ENCODE peak calls at places on chromosomes 6 and 20, in eight cellular contexts. X is SJSA1, C is GM23248, D is neural progenitor cell, W is left lung, N is pancreas, G is sigmoid colon, M is psoas muscle. Z is an unnamed sample.

GRCh38 chr6:44022296-44022661 is 105.0 kb downstream of the MRPL14 start:
- DNase-seq in M (no peak), W (no peak), C (peak; percentile 54), D (no peak), N (no peak), G (peak; percentile 60), X (no peak), Z (no peak)

GRCh38 chr6:148303616-148304015 is 39.0 kb upstream of the SASH1 start:
- DNase-seq in D (no peak), N (no peak), G (no peak), W (no peak), X (no peak), C (no peak), M (no peak), Z (no peak)

GRCh38 chr6:111987295-111987694 is 66.6 kb upstream of the CCN6 start:
- DNase-seq in N (no peak), W (no peak), G (no peak), C (no peak), D (no peak), X (no peak), M (no peak), Z (no peak)

GRCh38 chr20:63682384-63683139 is 13.9 kb upstream of the TNFRSF6B start:
- DNase-seq in D (no peak), C (peak; percentile 98), N (no peak), M (peak; percentile 87), G (peak; percentile 92), X (peak; percentile 97), W (peak; percentile 77), Z (peak; percentile 88)

GRCh38 chr20:44199877-44200276 is 10.7 kb downstream of the OSER1 start:
- DNase-seq in D (no peak), N (no peak), W (no peak), G (no peak), M (no peak), X (no peak), C (no peak), Z (no peak)

GRCh38 chr20:36574278-36575065 is 1.1 kb downstream of the TGIF2 start:
- DNase-seq in X (peak; percentile 65), D (peak; percentile 74), M (peak; percentile 65), C (peak; percentile 69), N (peak; percentile 85), W (peak; percentile 58), G (peak; percentile 80), Z (peak; percentile 69)

GRCh38 chr20:18665135-18665534 is 77.3 kb downstream of the DTD1 start:
- DNase-seq in X (no peak), W (no peak), G (peak; percentile 51), N (no peak), C (no peak), M (no peak), D (no peak), Z (no peak)

GRCh38 chr6:7050911-7051779 is 56.6 kb upstream of the RREB1 start:
- DNase-seq in W (peak; percentile 62), X (no peak), D (peak; percentile 71), M (peak; percentile 76), C (peak; percentile 78), N (peak; percentile 81), G (peak; percentile 69), Z (peak; percentile 49)

GRCh38 chr6:163036251-163036650 is 308.5 kb downstream of the PACRG start:
- DNase-seq in C (peak; percentile 4), W (no peak), M (no peak), N (no peak), X (no peak), G (no peak), D (no peak), Z (no peak)

GRCh38 chr6:37258716-37259115 is 772 bp upstream of the TMEM217 start:
- DNase-seq in W (no peak), G (no peak), M (no peak), X (no peak), D (no peak), C (peak; percentile 27), N (no peak), Z (no peak)

GRCh38 chr20:56871691-56872090 is 242.6 kb downstream of the TFAP2C start:
- DNase-seq in G (no peak), M (no peak), W (no peak), X (no peak), N (no peak), D (no peak), C (no peak), Z (no peak)

GRCh38 chr6:73579851-73580246 is 59.0 kb upstream of the EEF1A1 start:
- DNase-seq in N (no peak), D (no peak), M (no peak), C (peak; percentile 92), X (peak; percentile 80), G (no peak), W (peak; percentile 41), Z (peak; percentile 48)

GRCh38 chr6:82419859-82420258 is 56.2 kb downstream of the TPBG start:
- DNase-seq in W (no peak), M (no peak), N (no peak), G (no peak), X (no peak), D (no peak), C (peak; percentile 56), Z (no peak)

GRCh38 chr6:31397901-31398300 is 5.5 kb upstream of the MICA start:
- DNase-seq in X (no peak), C (peak; percentile 18), G (no peak), N (no peak), M (no peak), W (no peak), D (no peak), Z (no peak)

GRCh38 chr6:146601352-146601751 is 2.6 kb downstream of the ADGB start:
- DNase-seq in X (no peak), M (no peak), C (no peak), N (no peak), G (no peak), W (no peak), D (no peak), Z (no peak)

GRCh38 chr6:158536084-158536890 is 23.6 kb upstream of the TMEM181 start:
- DNase-seq in N (peak; percentile 92), X (peak; percentile 64), M (peak; percentile 81), D (peak; percentile 92), W (peak; percentile 69), C (peak; percentile 65), G (no peak), Z (peak; percentile 64)

GRCh38 chr20:49110767-49111694 is 64.9 kb downstream of the CSE1L start:
- DNase-seq in D (no peak), N (no peak), W (no peak), M (no peak), C (no peak), X (no peak), G (no peak), Z (no peak)

GRCh38 chr6:99312354-99312753 is 37.1 kb downstream of the FAXC start:
- DNase-seq in D (no peak), G (no peak), M (no peak), X (no peak), W (no peak), C (no peak), N (no peak), Z (no peak)

GRCh38 chr20:47568019-47568418 is 66.3 kb downstream of the NCOA3 start:
- DNase-seq in X (peak; percentile 82), G (peak; percentile 72), M (no peak), N (no peak), D (no peak), W (no peak), C (peak; percentile 73), Z (peak; percentile 41)

GRCh38 chr6:52598824-52599190 is 21.9 kb upstream of the TRAM2 start:
- DNase-seq in W (no peak), C (no peak), M (no peak), D (no peak), N (no peak), X (no peak), G (no peak), Z (no peak)
- H3K27ac ChIP-seq in W (no peak overlapping the region), C (no peak overlapping the region), M (no peak overlapping the region), D (no peak overlapping the region), N (no peak overlapping the region), X (no peak overlapping the region), G (no peak overlapping the region), Z (no peak overlapping the region)

GRCh38 chr6:21996425-21997207 is 300.2 kb downstream of the PRL start:
- DNase-seq in N (no peak), W (no peak), M (no peak), C (no peak), D (no peak), G (no peak), X (no peak), Z (no peak)

GRCh38 chr6:21994821-21995220 is 302.0 kb downstream of the PRL start:
- DNase-seq in M (no peak), D (no peak), G (no peak), C (no peak), W (no peak), N (no peak), X (no peak), Z (no peak)

GRCh38 chr6:21993841-21994240 is 303.0 kb downstream of the PRL start:
- DNase-seq in N (no peak), X (no peak), W (no peak), G (no peak), M (no peak), C (no peak), D (no peak), Z (no peak)

GRCh38 chr6:21995318-21995717 is 301.5 kb downstream of the PRL start:
- DNase-seq in W (no peak), X (no peak), M (no peak), C (no peak), D (no peak), N (no peak), G (no peak), Z (no peak)

GRCh38 chr6:21992178-21992967 is 304.5 kb downstream of the PRL start:
- DNase-seq in W (no peak), M (no peak), G (no peak), C (peak; percentile 77), X (peak; percentile 48), N (no peak), D (no peak), Z (no peak)
- H3K27ac ChIP-seq in W (no peak overlapping the region), M (no peak overlapping the region), G (no peak overlapping the region), C (no peak overlapping the region), X (peak overlapping the region; percentile 37), N (no peak overlapping the region), D (no peak overlapping the region), Z (no peak overlapping the region)

DNA sequence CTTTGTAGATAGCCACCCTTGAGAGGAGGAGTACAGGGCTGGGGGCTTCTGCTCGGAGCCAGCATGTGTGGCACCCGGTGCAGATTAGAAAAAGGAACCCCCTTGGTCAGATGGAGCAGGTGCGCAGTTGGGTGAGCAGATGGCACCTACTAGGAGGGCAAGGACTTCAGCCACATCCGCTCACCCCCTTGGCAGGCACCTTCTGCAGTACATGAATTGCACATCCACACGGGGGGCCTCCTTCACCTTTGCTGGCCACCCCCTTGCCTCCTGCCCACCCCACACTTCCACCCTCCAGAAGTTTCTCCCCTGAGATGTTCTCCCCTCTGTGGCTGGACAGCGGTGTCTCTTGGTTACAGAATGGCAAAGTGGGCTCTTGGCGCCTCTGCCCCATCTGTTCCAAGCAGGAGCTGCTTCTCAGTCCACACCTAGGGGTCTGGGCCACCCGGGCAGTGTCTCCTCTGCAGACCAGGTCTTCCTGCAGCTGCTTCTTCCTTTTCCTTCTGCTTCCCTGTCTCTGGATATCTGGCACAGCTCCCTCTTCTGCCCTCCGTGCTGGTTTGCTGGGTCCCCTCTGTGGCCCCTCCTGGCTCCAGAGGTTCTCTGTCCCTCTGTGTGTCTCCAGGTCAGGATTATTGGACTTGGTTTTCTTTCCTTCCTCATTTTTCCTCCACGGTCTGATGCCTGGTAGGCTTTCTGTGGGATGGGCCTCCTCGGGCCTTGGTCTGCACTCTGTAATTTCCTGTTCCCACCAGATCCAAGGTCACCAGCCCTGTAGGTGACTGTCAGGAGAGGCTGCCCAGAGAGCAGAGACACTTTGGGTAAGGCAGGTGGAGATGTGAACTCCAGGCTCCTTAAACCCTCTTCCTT is 4.1 kb downstream of the MDFI start:
- DNase-seq in D (no peak), M (no peak), W (no peak), C (no peak), G (no peak), X (no peak), N (no peak), Z (no peak)
- H3K27ac ChIP-seq in D (no peak overlapping the region), M (no peak overlapping the region), W (no peak overlapping the region), C (no peak overlapping the region), G (no peak overlapping the region), X (no peak overlapping the region), N (no peak overlapping the region), Z (no peak overlapping the region)

GRCh38 chr20:5862703-5863039 is 87.7 kb downstream of the TRMT6 start:
- DNase-seq in W (no peak), D (no peak), X (no peak), C (peak; percentile 6), N (no peak), M (no peak), G (no peak), Z (no peak)
- H3K27ac ChIP-seq in W (peak overlapping the region; percentile 85), D (no peak overlapping the region), X (peak overlapping the region; percentile 54), C (no peak overlapping the region), N (no peak overlapping the region), M (peak overlapping the region; percentile 79), G (no peak overlapping the region), Z (peak overlapping the region; percentile 54)